ENCODE peak calls at places on chromosomes 7 and 10, in four cellular contexts. One of them, this sample, is unnamed.

GRCh38 chr7:69670701-69671100 is 72.4 kb downstream of the AUTS2 start:
- DNase-seq in naive thymus-derived CD8-positive, alpha-beta T cell: no peak
- DNase-seq in caudate nucleus: no peak
- DNase-seq in progenitor cell of endocrine pancreas: no peak
- DNase-seq in this sample: no peak

GRCh38 chr10:67520924-67521520 is 175.0 kb downstream of the CTNNA3 start:
- DNase-seq in naive thymus-derived CD8-positive, alpha-beta T cell: peak; percentile 41
- DNase-seq in caudate nucleus: peak; percentile 16
- DNase-seq in progenitor cell of endocrine pancreas: no peak
- DNase-seq in this sample: peak; percentile 28

GRCh38 chr7:134016223-134016941 is 110.8 kb upstream of the LRGUK start:
- DNase-seq in caudate nucleus: no peak
- DNase-seq in progenitor cell of endocrine pancreas: peak; percentile 14
- DNase-seq in naive thymus-derived CD8-positive, alpha-beta T cell: no peak
- DNase-seq in this sample: peak; percentile 1

GRCh38 chr7:64463636-64464375 is 99.1 kb downstream of the ZNF680 start:
- DNase-seq in progenitor cell of endocrine pancreas: no peak
- DNase-seq in caudate nucleus: peak; percentile 39
- DNase-seq in naive thymus-derived CD8-positive, alpha-beta T cell: peak; percentile 31
- DNase-seq in this sample: no peak

GRCh38 chr7:138871691-138872090 is 73.7 kb upstream of the ATP6V0A4 start:
- DNase-seq in progenitor cell of endocrine pancreas: no peak
- DNase-seq in naive thymus-derived CD8-positive, alpha-beta T cell: no peak
- DNase-seq in caudate nucleus: no peak
- DNase-seq in this sample: no peak

GRCh38 chr10:100998991-100999741 is 442 bp upstream of the LZTS2 start:
- DNase-seq in caudate nucleus: peak; percentile 65
- DNase-seq in progenitor cell of endocrine pancreas: peak; percentile 77
- DNase-seq in naive thymus-derived CD8-positive, alpha-beta T cell: peak; percentile 83
- DNase-seq in this sample: peak; percentile 87

GRCh38 chr7:18345641-18346234 is 149.8 kb upstream of the HDAC9 start:
- DNase-seq in progenitor cell of endocrine pancreas: peak; percentile 28
- DNase-seq in naive thymus-derived CD8-positive, alpha-beta T cell: peak; percentile 29
- DNase-seq in caudate nucleus: no peak
- DNase-seq in this sample: no peak

GRCh38 chr7:133781481-133782090 is 345.6 kb upstream of the LRGUK start:
- DNase-seq in naive thymus-derived CD8-positive, alpha-beta T cell: no peak
- DNase-seq in caudate nucleus: no peak
- DNase-seq in progenitor cell of endocrine pancreas: no peak
- DNase-seq in this sample: no peak

GRCh38 chr10:62543981-62544380 is 169.8 kb downstream of the ZNF365 start:
- DNase-seq in caudate nucleus: no peak
- DNase-seq in naive thymus-derived CD8-positive, alpha-beta T cell: no peak
- DNase-seq in progenitor cell of endocrine pancreas: no peak
- DNase-seq in this sample: no peak

GRCh38 chr10:24958701-24959392 is 6.4 kb upstream of the PRTFDC1 start:
- DNase-seq in naive thymus-derived CD8-positive, alpha-beta T cell: no peak
- DNase-seq in caudate nucleus: no peak
- DNase-seq in progenitor cell of endocrine pancreas: no peak
- DNase-seq in this sample: no peak

GRCh38 chr10:11684717-11685645 is 57.2 kb upstream of the ECHDC3 start:
- DNase-seq in progenitor cell of endocrine pancreas: no peak
- DNase-seq in caudate nucleus: no peak
- DNase-seq in naive thymus-derived CD8-positive, alpha-beta T cell: peak; percentile 90
- DNase-seq in this sample: peak; percentile 29

GRCh38 chr7:41122256-41122987 is 580.5 kb downstream of the INHBA start:
- DNase-seq in caudate nucleus: no peak
- DNase-seq in naive thymus-derived CD8-positive, alpha-beta T cell: no peak
- DNase-seq in progenitor cell of endocrine pancreas: no peak
- DNase-seq in this sample: no peak

GRCh38 chr10:125158528-125159485 is 1.6 kb downstream of the CTBP2 start:
- DNase-seq in progenitor cell of endocrine pancreas: no peak
- DNase-seq in naive thymus-derived CD8-positive, alpha-beta T cell: no peak
- DNase-seq in caudate nucleus: peak; percentile 24
- DNase-seq in this sample: peak; percentile 65

GRCh38 chr7:28758186-28758585 is 199.9 kb downstream of the TRIL start:
- DNase-seq in caudate nucleus: no peak
- DNase-seq in naive thymus-derived CD8-positive, alpha-beta T cell: no peak
- DNase-seq in progenitor cell of endocrine pancreas: no peak
- DNase-seq in this sample: no peak

GRCh38 chr7:149144996-149145850 is 2.0 kb upstream of the ZNF398 start:
- DNase-seq in caudate nucleus: no peak
- DNase-seq in progenitor cell of endocrine pancreas: no peak
- DNase-seq in naive thymus-derived CD8-positive, alpha-beta T cell: no peak
- DNase-seq in this sample: no peak

GRCh38 chr10:84401838-84402611 is 73.6 kb downstream of the CCSER2 start:
- DNase-seq in progenitor cell of endocrine pancreas: no peak
- DNase-seq in naive thymus-derived CD8-positive, alpha-beta T cell: no peak
- DNase-seq in caudate nucleus: no peak
- DNase-seq in this sample: no peak

GRCh38 chr10:93911865-93912264 is 18.1 kb downstream of the SLC35G1 start:
- DNase-seq in naive thymus-derived CD8-positive, alpha-beta T cell: no peak
- DNase-seq in caudate nucleus: no peak
- DNase-seq in progenitor cell of endocrine pancreas: no peak
- DNase-seq in this sample: no peak

GRCh38 chr7:156129589-156129988 is 317.3 kb upstream of the SHH start:
- DNase-seq in progenitor cell of endocrine pancreas: no peak
- DNase-seq in naive thymus-derived CD8-positive, alpha-beta T cell: no peak
- DNase-seq in caudate nucleus: no peak
- DNase-seq in this sample: no peak

GRCh38 chr7:2530076-2530967 is 10.7 kb downstream of the LFNG start:
- DNase-seq in progenitor cell of endocrine pancreas: no peak
- DNase-seq in naive thymus-derived CD8-positive, alpha-beta T cell: peak; percentile 85
- DNase-seq in caudate nucleus: no peak
- DNase-seq in this sample: peak; percentile 67

GRCh38 chr10:16699435-16699834 is 117.8 kb downstream of the RSU1 start:
- DNase-seq in naive thymus-derived CD8-positive, alpha-beta T cell: no peak
- DNase-seq in progenitor cell of endocrine pancreas: no peak
- DNase-seq in caudate nucleus: no peak
- DNase-seq in this sample: no peak

GRCh38 chr7:50696810-50697582 is 85.7 kb downstream of the GRB10 start:
- DNase-seq in progenitor cell of endocrine pancreas: no peak
- DNase-seq in caudate nucleus: no peak
- DNase-seq in naive thymus-derived CD8-positive, alpha-beta T cell: peak; percentile 16
- DNase-seq in this sample: no peak

GRCh38 chr10:24873281-24873683 is 79.1 kb downstream of the PRTFDC1 start:
- DNase-seq in naive thymus-derived CD8-positive, alpha-beta T cell: no peak
- DNase-seq in caudate nucleus: no peak
- DNase-seq in progenitor cell of endocrine pancreas: no peak
- DNase-seq in this sample: no peak

GRCh38 chr7:158947627-158948026 is 91.3 kb downstream of the DYNC2I1 start:
- DNase-seq in naive thymus-derived CD8-positive, alpha-beta T cell: no peak
- DNase-seq in caudate nucleus: no peak
- DNase-seq in progenitor cell of endocrine pancreas: no peak
- DNase-seq in this sample: no peak

GRCh38 chr10:16519908-16520861 is 1.5 kb downstream of the C1QL3 start:
- DNase-seq in caudate nucleus: no peak
- DNase-seq in progenitor cell of endocrine pancreas: peak; percentile 14
- DNase-seq in naive thymus-derived CD8-positive, alpha-beta T cell: no peak
- DNase-seq in this sample: no peak

GRCh38 chr7:29344334-29344978 is 149.9 kb downstream of the CHN2 start:
- DNase-seq in caudate nucleus: no peak
- DNase-seq in naive thymus-derived CD8-positive, alpha-beta T cell: no peak
- DNase-seq in progenitor cell of endocrine pancreas: no peak
- DNase-seq in this sample: no peak

GRCh38 chr10:13503745-13504463 is 24.9 kb downstream of the BEND7 start:
- DNase-seq in caudate nucleus: no peak
- DNase-seq in naive thymus-derived CD8-positive, alpha-beta T cell: no peak
- DNase-seq in progenitor cell of endocrine pancreas: no peak
- DNase-seq in this sample: no peak

GRCh38 chr7:90708841-90709317 is 112.8 kb downstream of the CDK14 start:
- DNase-seq in caudate nucleus: no peak
- DNase-seq in naive thymus-derived CD8-positive, alpha-beta T cell: no peak
- DNase-seq in progenitor cell of endocrine pancreas: no peak
- DNase-seq in this sample: no peak

GRCh38 chr7:86574006-86574405 is 69.7 kb upstream of the GRM3 start:
- DNase-seq in naive thymus-derived CD8-positive, alpha-beta T cell: no peak
- DNase-seq in caudate nucleus: no peak
- DNase-seq in progenitor cell of endocrine pancreas: no peak
- DNase-seq in this sample: no peak

GRCh38 chr7:22589641-22590141 is 89.7 kb upstream of the STEAP1B start:
- DNase-seq in progenitor cell of endocrine pancreas: no peak
- DNase-seq in caudate nucleus: no peak
- DNase-seq in naive thymus-derived CD8-positive, alpha-beta T cell: no peak
- DNase-seq in this sample: peak; percentile 21

GRCh38 chr10:79936625-79937255 is 12.2 kb downstream of the SFTPD start:
- DNase-seq in progenitor cell of endocrine pancreas: no peak
- DNase-seq in caudate nucleus: no peak
- DNase-seq in naive thymus-derived CD8-positive, alpha-beta T cell: no peak
- DNase-seq in this sample: no peak

GRCh38 chr7:87475359-87476178 is at the start of gene ABCB4:
- DNase-seq in caudate nucleus: no peak
- DNase-seq in progenitor cell of endocrine pancreas: peak; percentile 13
- DNase-seq in naive thymus-derived CD8-positive, alpha-beta T cell: peak; percentile 3
- DNase-seq in this sample: peak; percentile 31

GRCh38 chr7:13179011-13179574 is 491.7 kb downstream of the ARL4A start:
- DNase-seq in naive thymus-derived CD8-positive, alpha-beta T cell: no peak
- DNase-seq in progenitor cell of endocrine pancreas: no peak
- DNase-seq in caudate nucleus: no peak
- DNase-seq in this sample: no peak

GRCh38 chr10:13095094-13095493 is 4.9 kb upstream of the OPTN start:
- DNase-seq in caudate nucleus: no peak
- DNase-seq in naive thymus-derived CD8-positive, alpha-beta T cell: no peak
- DNase-seq in progenitor cell of endocrine pancreas: no peak
- DNase-seq in this sample: no peak

GRCh38 chr7:102390697-102391484 is 5.3 kb upstream of the PRKRIP1 start:
- DNase-seq in progenitor cell of endocrine pancreas: peak; percentile 76
- DNase-seq in caudate nucleus: peak; percentile 26
- DNase-seq in naive thymus-derived CD8-positive, alpha-beta T cell: peak; percentile 63
- DNase-seq in this sample: peak; percentile 67